ENCODE peak calls at places on chromosomes 3 and 15, in five cellular contexts. C is stimulated activated CD4-positive, alpha-beta T cell treated with anti-CD3 and anti-CD28 coated beads, TNF-alpha, amount 100 ng/mL, for 1 hour; Z is progenitor cell of endocrine pancreas; S is COR-L47; U is activated CD4-positive, alpha-beta memory T cell treated with anti-CD3 and anti-CD28 coated beads, Interleukin-2, amount 10 ng/mL, durations not matched to agents 7 days and 5 days. Q is an unnamed sample.

GRCh38 chr15:74336061-74337005 is 31.1 kb downstream of the CYP11A1 start:
- DNase-seq in C (no peak), Z (no peak), U (no peak), S (no peak), Q (no peak)

GRCh38 chr3:173371848-173372487 is 25.6 kb upstream of the NLGN1 start:
- DNase-seq in C (no peak), S (peak; percentile 25), Z (no peak), U (no peak), Q (peak; percentile 42)

GRCh38 chr15:41546846-41547786 is 3.1 kb upstream of the RPAP1 start:
- DNase-seq in S (no peak), Z (no peak), U (no peak), C (no peak), Q (peak; percentile 64)

GRCh38 chr3:124557433-124558232 is 172.6 kb upstream of the UMPS start:
- DNase-seq in U (no peak), S (peak; percentile 84), C (no peak), Z (no peak), Q (no peak)

GRCh38 chr3:52507359-52507758 is 12.2 kb downstream of the STAB1 start:
- DNase-seq in S (no peak), Z (no peak), C (no peak), U (no peak), Q (no peak)

GRCh38 chr3:192830279-192831110 is 87.2 kb downstream of the MB21D2 start:
- DNase-seq in Z (no peak), S (peak; percentile 57), C (no peak), U (no peak), Q (no peak)

GRCh38 chr15:33279613-33280205 is 31.1 kb upstream of the RYR3 start:
- DNase-seq in S (no peak), C (no peak), Z (no peak), U (no peak), Q (no peak)

GRCh38 chr15:78979456-78980320 is 34.8 kb upstream of the CTSH start:
- DNase-seq in Z (no peak), U (peak; percentile 50), S (peak; percentile 78), C (no peak), Q (peak; percentile 47)

GRCh38 chr3:140843656-140844055 is 98.0 kb upstream of the SLC25A36 start:
- DNase-seq in U (no peak), Z (no peak), C (no peak), S (no peak), Q (no peak)

GRCh38 chr3:55330355-55330754 is 156.8 kb downstream of the WNT5A start:
- DNase-seq in Z (no peak), U (no peak), C (no peak), S (no peak), Q (peak; percentile 82)

GRCh38 chr15:66476535-66476934 is 21.0 kb downstream of the SNAPC5 start:
- DNase-seq in U (no peak), Z (no peak), C (no peak), S (no peak), Q (no peak)

GRCh38 chr3:77467702-77468407 is 428.0 kb downstream of the ROBO2 start:
- DNase-seq in U (no peak), C (no peak), S (no peak), Z (no peak), Q (peak; percentile 67)

GRCh38 chr3:160707187-160707789 is 30.3 kb downstream of the ARL14 start:
- DNase-seq in U (no peak), Z (no peak), S (peak; percentile 69), C (peak; percentile 6), Q (no peak)